ENCODE peak calls at places on chromosomes 11 and 22, in nine cellular contexts. One of them, this sample, is unnamed.

GRCh38 chr11:45671246-45672171 is 6.1 kb upstream of the CHST1 start:
- DNase-seq in NCI-H1092 treated with DMSO at 0.1 percent for 48 hours: no peak
- DNase-seq in stimulated activated CD4-positive, alpha-beta T cell treated with anti-CD3 and anti-CD28 coated beads, Interleukin-12 subunit alpha, Interleukin-12 subunit beta, amount 100 ng/mL, for 24 hours: no peak
- DNase-seq in lower leg skin: no peak
- DNase-seq in GOT3: no peak
- DNase-seq in activated T-helper 1 cell treated with anti-CD3 and anti-CD28 coated beads, Interleukin-12 subunit alpha, Interleukin-12 subunit beta, Interleukin-2, Interleukin-4 antibody, amounts not matched to agents 30 ng/mL and 10 ng/mL and 1 ng/mL, durations not matched to agents 14 hours and 24 hours and 36 hours: no peak
- DNase-seq in neuronal stem cell: no peak
- DNase-seq in ACHN: no peak
- DNase-seq in NCI-H446 treated with DMSO at 0.1 percent for 48 hours: no peak
- DNase-seq in this sample: no peak

GRCh38 chr11:43549624-43550023 is 130.9 kb upstream of the HSD17B12 start:
- DNase-seq in lower leg skin: no peak
- DNase-seq in activated T-helper 1 cell treated with anti-CD3 and anti-CD28 coated beads, Interleukin-12 subunit alpha, Interleukin-12 subunit beta, Interleukin-2, Interleukin-4 antibody, amounts not matched to agents 30 ng/mL and 10 ng/mL and 1 ng/mL, durations not matched to agents 14 hours and 24 hours and 36 hours: no peak
- DNase-seq in GOT3: no peak
- DNase-seq in NCI-H446 treated with DMSO at 0.1 percent for 48 hours: no peak
- DNase-seq in NCI-H1092 treated with DMSO at 0.1 percent for 48 hours: no peak
- DNase-seq in neuronal stem cell: no peak
- DNase-seq in stimulated activated CD4-positive, alpha-beta T cell treated with anti-CD3 and anti-CD28 coated beads, Interleukin-12 subunit alpha, Interleukin-12 subunit beta, amount 100 ng/mL, for 24 hours: no peak
- DNase-seq in ACHN: no peak
- DNase-seq in this sample: no peak

GRCh38 chr11:108007819-108008218 is 879 bp upstream of the CUL5 start:
- DNase-seq in neuronal stem cell: no peak
- DNase-seq in activated T-helper 1 cell treated with anti-CD3 and anti-CD28 coated beads, Interleukin-12 subunit alpha, Interleukin-12 subunit beta, Interleukin-2, Interleukin-4 antibody, amounts not matched to agents 30 ng/mL and 10 ng/mL and 1 ng/mL, durations not matched to agents 14 hours and 24 hours and 36 hours: no peak
- DNase-seq in lower leg skin: no peak
- DNase-seq in NCI-H1092 treated with DMSO at 0.1 percent for 48 hours: no peak
- DNase-seq in NCI-H446 treated with DMSO at 0.1 percent for 48 hours: no peak
- DNase-seq in GOT3: no peak
- DNase-seq in stimulated activated CD4-positive, alpha-beta T cell treated with anti-CD3 and anti-CD28 coated beads, Interleukin-12 subunit alpha, Interleukin-12 subunit beta, amount 100 ng/mL, for 24 hours: no peak
- DNase-seq in ACHN: no peak
- DNase-seq in this sample: no peak

GRCh38 chr11:130278745-130279144 is 36.0 kb downstream of the ZBTB44 start:
- DNase-seq in NCI-H446 treated with DMSO at 0.1 percent for 48 hours: no peak
- DNase-seq in neuronal stem cell: no peak
- DNase-seq in stimulated activated CD4-positive, alpha-beta T cell treated with anti-CD3 and anti-CD28 coated beads, Interleukin-12 subunit alpha, Interleukin-12 subunit beta, amount 100 ng/mL, for 24 hours: no peak
- DNase-seq in activated T-helper 1 cell treated with anti-CD3 and anti-CD28 coated beads, Interleukin-12 subunit alpha, Interleukin-12 subunit beta, Interleukin-2, Interleukin-4 antibody, amounts not matched to agents 30 ng/mL and 10 ng/mL and 1 ng/mL, durations not matched to agents 14 hours and 24 hours and 36 hours: no peak
- DNase-seq in GOT3: no peak
- DNase-seq in NCI-H1092 treated with DMSO at 0.1 percent for 48 hours: no peak
- DNase-seq in lower leg skin: no peak
- DNase-seq in ACHN: no peak
- DNase-seq in this sample: no peak

GRCh38 chr22:44574057-44574456 is 76.0 kb upstream of the RTL6 start:
- DNase-seq in NCI-H446 treated with DMSO at 0.1 percent for 48 hours: no peak
- DNase-seq in activated T-helper 1 cell treated with anti-CD3 and anti-CD28 coated beads, Interleukin-12 subunit alpha, Interleukin-12 subunit beta, Interleukin-2, Interleukin-4 antibody, amounts not matched to agents 30 ng/mL and 10 ng/mL and 1 ng/mL, durations not matched to agents 14 hours and 24 hours and 36 hours: no peak
- DNase-seq in lower leg skin: no peak
- DNase-seq in GOT3: peak
- DNase-seq in neuronal stem cell: no peak
- DNase-seq in ACHN: peak
- DNase-seq in NCI-H1092 treated with DMSO at 0.1 percent for 48 hours: no peak
- DNase-seq in stimulated activated CD4-positive, alpha-beta T cell treated with anti-CD3 and anti-CD28 coated beads, Interleukin-12 subunit alpha, Interleukin-12 subunit beta, amount 100 ng/mL, for 24 hours: no peak
- DNase-seq in this sample: no peak

GRCh38 chr11:119794756-119795155 is 65.8 kb upstream of the NECTIN1 start:
- DNase-seq in neuronal stem cell: no peak
- DNase-seq in NCI-H1092 treated with DMSO at 0.1 percent for 48 hours: no peak
- DNase-seq in NCI-H446 treated with DMSO at 0.1 percent for 48 hours: no peak
- DNase-seq in stimulated activated CD4-positive, alpha-beta T cell treated with anti-CD3 and anti-CD28 coated beads, Interleukin-12 subunit alpha, Interleukin-12 subunit beta, amount 100 ng/mL, for 24 hours: no peak
- DNase-seq in ACHN: no peak
- DNase-seq in GOT3: no peak
- DNase-seq in lower leg skin: no peak
- DNase-seq in activated T-helper 1 cell treated with anti-CD3 and anti-CD28 coated beads, Interleukin-12 subunit alpha, Interleukin-12 subunit beta, Interleukin-2, Interleukin-4 antibody, amounts not matched to agents 30 ng/mL and 10 ng/mL and 1 ng/mL, durations not matched to agents 14 hours and 24 hours and 36 hours: no peak
- DNase-seq in this sample: no peak

GRCh38 chr11:27331984-27332383 is 31.0 kb downstream of the CCDC34 start:
- DNase-seq in NCI-H446 treated with DMSO at 0.1 percent for 48 hours: no peak
- DNase-seq in ACHN: no peak
- DNase-seq in stimulated activated CD4-positive, alpha-beta T cell treated with anti-CD3 and anti-CD28 coated beads, Interleukin-12 subunit alpha, Interleukin-12 subunit beta, amount 100 ng/mL, for 24 hours: no peak
- DNase-seq in activated T-helper 1 cell treated with anti-CD3 and anti-CD28 coated beads, Interleukin-12 subunit alpha, Interleukin-12 subunit beta, Interleukin-2, Interleukin-4 antibody, amounts not matched to agents 30 ng/mL and 10 ng/mL and 1 ng/mL, durations not matched to agents 14 hours and 24 hours and 36 hours: no peak
- DNase-seq in GOT3: no peak
- DNase-seq in neuronal stem cell: no peak
- DNase-seq in NCI-H1092 treated with DMSO at 0.1 percent for 48 hours: no peak
- DNase-seq in lower leg skin: no peak
- DNase-seq in this sample: no peak

GRCh38 chr11:13277719-13278619 is at the start of gene BMAL1:
- DNase-seq in NCI-H1092 treated with DMSO at 0.1 percent for 48 hours: peak
- DNase-seq in stimulated activated CD4-positive, alpha-beta T cell treated with anti-CD3 and anti-CD28 coated beads, Interleukin-12 subunit alpha, Interleukin-12 subunit beta, amount 100 ng/mL, for 24 hours: peak
- DNase-seq in activated T-helper 1 cell treated with anti-CD3 and anti-CD28 coated beads, Interleukin-12 subunit alpha, Interleukin-12 subunit beta, Interleukin-2, Interleukin-4 antibody, amounts not matched to agents 30 ng/mL and 10 ng/mL and 1 ng/mL, durations not matched to agents 14 hours and 24 hours and 36 hours: peak
- DNase-seq in lower leg skin: peak
- DNase-seq in NCI-H446 treated with DMSO at 0.1 percent for 48 hours: no peak
- DNase-seq in ACHN: no peak
- DNase-seq in neuronal stem cell: no peak
- DNase-seq in GOT3: no peak
- DNase-seq in this sample: no peak

GRCh38 chr11:10441652-10442503 is 13.2 kb upstream of the AMPD3 start:
- DNase-seq in ACHN: no peak
- DNase-seq in stimulated activated CD4-positive, alpha-beta T cell treated with anti-CD3 and anti-CD28 coated beads, Interleukin-12 subunit alpha, Interleukin-12 subunit beta, amount 100 ng/mL, for 24 hours: no peak
- DNase-seq in lower leg skin: no peak
- DNase-seq in NCI-H1092 treated with DMSO at 0.1 percent for 48 hours: no peak
- DNase-seq in neuronal stem cell: no peak
- DNase-seq in activated T-helper 1 cell treated with anti-CD3 and anti-CD28 coated beads, Interleukin-12 subunit alpha, Interleukin-12 subunit beta, Interleukin-2, Interleukin-4 antibody, amounts not matched to agents 30 ng/mL and 10 ng/mL and 1 ng/mL, durations not matched to agents 14 hours and 24 hours and 36 hours: peak
- DNase-seq in GOT3: no peak
- DNase-seq in NCI-H446 treated with DMSO at 0.1 percent for 48 hours: no peak
- DNase-seq in this sample: no peak

GRCh38 chr11:30433831-30434230 is 110.9 kb downstream of the ARL14EP start:
- DNase-seq in ACHN: no peak
- DNase-seq in GOT3: no peak
- DNase-seq in NCI-H446 treated with DMSO at 0.1 percent for 48 hours: no peak
- DNase-seq in NCI-H1092 treated with DMSO at 0.1 percent for 48 hours: no peak
- DNase-seq in activated T-helper 1 cell treated with anti-CD3 and anti-CD28 coated beads, Interleukin-12 subunit alpha, Interleukin-12 subunit beta, Interleukin-2, Interleukin-4 antibody, amounts not matched to agents 30 ng/mL and 10 ng/mL and 1 ng/mL, durations not matched to agents 14 hours and 24 hours and 36 hours: no peak
- DNase-seq in stimulated activated CD4-positive, alpha-beta T cell treated with anti-CD3 and anti-CD28 coated beads, Interleukin-12 subunit alpha, Interleukin-12 subunit beta, amount 100 ng/mL, for 24 hours: no peak
- DNase-seq in neuronal stem cell: no peak
- DNase-seq in lower leg skin: no peak
- DNase-seq in this sample: no peak

GRCh38 chr11:35035894-35036408 is 103.0 kb upstream of the CD44 start:
- DNase-seq in NCI-H1092 treated with DMSO at 0.1 percent for 48 hours: no peak
- DNase-seq in activated T-helper 1 cell treated with anti-CD3 and anti-CD28 coated beads, Interleukin-12 subunit alpha, Interleukin-12 subunit beta, Interleukin-2, Interleukin-4 antibody, amounts not matched to agents 30 ng/mL and 10 ng/mL and 1 ng/mL, durations not matched to agents 14 hours and 24 hours and 36 hours: no peak
- DNase-seq in GOT3: no peak
- DNase-seq in lower leg skin: no peak
- DNase-seq in neuronal stem cell: no peak
- DNase-seq in stimulated activated CD4-positive, alpha-beta T cell treated with anti-CD3 and anti-CD28 coated beads, Interleukin-12 subunit alpha, Interleukin-12 subunit beta, amount 100 ng/mL, for 24 hours: no peak
- DNase-seq in ACHN: peak
- DNase-seq in NCI-H446 treated with DMSO at 0.1 percent for 48 hours: no peak
- DNase-seq in this sample: no peak

GRCh38 chr11:46039990-46040389 is 81.3 kb downstream of the PHF21A start:
- DNase-seq in ACHN: no peak
- DNase-seq in NCI-H446 treated with DMSO at 0.1 percent for 48 hours: no peak
- DNase-seq in neuronal stem cell: no peak
- DNase-seq in lower leg skin: no peak
- DNase-seq in NCI-H1092 treated with DMSO at 0.1 percent for 48 hours: no peak
- DNase-seq in activated T-helper 1 cell treated with anti-CD3 and anti-CD28 coated beads, Interleukin-12 subunit alpha, Interleukin-12 subunit beta, Interleukin-2, Interleukin-4 antibody, amounts not matched to agents 30 ng/mL and 10 ng/mL and 1 ng/mL, durations not matched to agents 14 hours and 24 hours and 36 hours: no peak
- DNase-seq in GOT3: no peak
- DNase-seq in stimulated activated CD4-positive, alpha-beta T cell treated with anti-CD3 and anti-CD28 coated beads, Interleukin-12 subunit alpha, Interleukin-12 subunit beta, amount 100 ng/mL, for 24 hours: no peak
- DNase-seq in this sample: no peak

GRCh38 chr22:39236321-39237275 is 8.2 kb downstream of the PDGFB start:
- DNase-seq in ACHN: no peak
- DNase-seq in neuronal stem cell: no peak
- DNase-seq in NCI-H1092 treated with DMSO at 0.1 percent for 48 hours: peak
- DNase-seq in stimulated activated CD4-positive, alpha-beta T cell treated with anti-CD3 and anti-CD28 coated beads, Interleukin-12 subunit alpha, Interleukin-12 subunit beta, amount 100 ng/mL, for 24 hours: no peak
- DNase-seq in lower leg skin: no peak
- DNase-seq in NCI-H446 treated with DMSO at 0.1 percent for 48 hours: no peak
- DNase-seq in activated T-helper 1 cell treated with anti-CD3 and anti-CD28 coated beads, Interleukin-12 subunit alpha, Interleukin-12 subunit beta, Interleukin-2, Interleukin-4 antibody, amounts not matched to agents 30 ng/mL and 10 ng/mL and 1 ng/mL, durations not matched to agents 14 hours and 24 hours and 36 hours: peak
- DNase-seq in GOT3: no peak
- DNase-seq in this sample: peak

GRCh38 chr11:68459886-68460740 is 439 bp upstream of the PPP6R3 start:
- DNase-seq in ACHN: peak
- DNase-seq in neuronal stem cell: peak
- DNase-seq in lower leg skin: peak
- DNase-seq in NCI-H446 treated with DMSO at 0.1 percent for 48 hours: peak
- DNase-seq in stimulated activated CD4-positive, alpha-beta T cell treated with anti-CD3 and anti-CD28 coated beads, Interleukin-12 subunit alpha, Interleukin-12 subunit beta, amount 100 ng/mL, for 24 hours: peak
- DNase-seq in NCI-H1092 treated with DMSO at 0.1 percent for 48 hours: peak
- DNase-seq in activated T-helper 1 cell treated with anti-CD3 and anti-CD28 coated beads, Interleukin-12 subunit alpha, Interleukin-12 subunit beta, Interleukin-2, Interleukin-4 antibody, amounts not matched to agents 30 ng/mL and 10 ng/mL and 1 ng/mL, durations not matched to agents 14 hours and 24 hours and 36 hours: peak
- DNase-seq in GOT3: peak
- DNase-seq in this sample: peak

GRCh38 chr11:32435947-32436750 is 810 bp upstream of the WT1 start:
- DNase-seq in NCI-H446 treated with DMSO at 0.1 percent for 48 hours: no peak
- DNase-seq in GOT3: no peak
- DNase-seq in lower leg skin: no peak
- DNase-seq in stimulated activated CD4-positive, alpha-beta T cell treated with anti-CD3 and anti-CD28 coated beads, Interleukin-12 subunit alpha, Interleukin-12 subunit beta, amount 100 ng/mL, for 24 hours: no peak
- DNase-seq in activated T-helper 1 cell treated with anti-CD3 and anti-CD28 coated beads, Interleukin-12 subunit alpha, Interleukin-12 subunit beta, Interleukin-2, Interleukin-4 antibody, amounts not matched to agents 30 ng/mL and 10 ng/mL and 1 ng/mL, durations not matched to agents 14 hours and 24 hours and 36 hours: no peak
- DNase-seq in neuronal stem cell: no peak
- DNase-seq in ACHN: no peak
- DNase-seq in NCI-H1092 treated with DMSO at 0.1 percent for 48 hours: no peak
- DNase-seq in this sample: no peak

GRCh38 chr11:94526645-94527438 is 14.6 kb downstream of the C11orf97 start:
- DNase-seq in GOT3: no peak
- DNase-seq in activated T-helper 1 cell treated with anti-CD3 and anti-CD28 coated beads, Interleukin-12 subunit alpha, Interleukin-12 subunit beta, Interleukin-2, Interleukin-4 antibody, amounts not matched to agents 30 ng/mL and 10 ng/mL and 1 ng/mL, durations not matched to agents 14 hours and 24 hours and 36 hours: no peak
- DNase-seq in stimulated activated CD4-positive, alpha-beta T cell treated with anti-CD3 and anti-CD28 coated beads, Interleukin-12 subunit alpha, Interleukin-12 subunit beta, amount 100 ng/mL, for 24 hours: no peak
- DNase-seq in NCI-H1092 treated with DMSO at 0.1 percent for 48 hours: no peak
- DNase-seq in NCI-H446 treated with DMSO at 0.1 percent for 48 hours: peak
- DNase-seq in neuronal stem cell: no peak
- DNase-seq in lower leg skin: no peak
- DNase-seq in ACHN: no peak
- DNase-seq in this sample: no peak

GRCh38 chr22:42280140-42280539 is 9.7 kb upstream of the TCF20 start:
- DNase-seq in stimulated activated CD4-positive, alpha-beta T cell treated with anti-CD3 and anti-CD28 coated beads, Interleukin-12 subunit alpha, Interleukin-12 subunit beta, amount 100 ng/mL, for 24 hours: no peak
- DNase-seq in lower leg skin: no peak
- DNase-seq in NCI-H1092 treated with DMSO at 0.1 percent for 48 hours: no peak
- DNase-seq in GOT3: no peak
- DNase-seq in activated T-helper 1 cell treated with anti-CD3 and anti-CD28 coated beads, Interleukin-12 subunit alpha, Interleukin-12 subunit beta, Interleukin-2, Interleukin-4 antibody, amounts not matched to agents 30 ng/mL and 10 ng/mL and 1 ng/mL, durations not matched to agents 14 hours and 24 hours and 36 hours: no peak
- DNase-seq in NCI-H446 treated with DMSO at 0.1 percent for 48 hours: no peak
- DNase-seq in neuronal stem cell: no peak
- DNase-seq in ACHN: no peak
- DNase-seq in this sample: no peak

GRCh38 chr11:95884364-95884763 is 39.5 kb downstream of the MTMR2 start:
- DNase-seq in neuronal stem cell: no peak
- DNase-seq in GOT3: no peak
- DNase-seq in NCI-H446 treated with DMSO at 0.1 percent for 48 hours: peak
- DNase-seq in activated T-helper 1 cell treated with anti-CD3 and anti-CD28 coated beads, Interleukin-12 subunit alpha, Interleukin-12 subunit beta, Interleukin-2, Interleukin-4 antibody, amounts not matched to agents 30 ng/mL and 10 ng/mL and 1 ng/mL, durations not matched to agents 14 hours and 24 hours and 36 hours: no peak
- DNase-seq in lower leg skin: no peak
- DNase-seq in stimulated activated CD4-positive, alpha-beta T cell treated with anti-CD3 and anti-CD28 coated beads, Interleukin-12 subunit alpha, Interleukin-12 subunit beta, amount 100 ng/mL, for 24 hours: no peak
- DNase-seq in NCI-H1092 treated with DMSO at 0.1 percent for 48 hours: no peak
- DNase-seq in ACHN: no peak
- DNase-seq in this sample: no peak

GRCh38 chr11:64864473-64865285 is 13.7 kb downstream of the EHD1 start:
- DNase-seq in GOT3: peak
- DNase-seq in neuronal stem cell: no peak
- DNase-seq in NCI-H1092 treated with DMSO at 0.1 percent for 48 hours: no peak
- DNase-seq in ACHN: no peak
- DNase-seq in NCI-H446 treated with DMSO at 0.1 percent for 48 hours: peak
- DNase-seq in activated T-helper 1 cell treated with anti-CD3 and anti-CD28 coated beads, Interleukin-12 subunit alpha, Interleukin-12 subunit beta, Interleukin-2, Interleukin-4 antibody, amounts not matched to agents 30 ng/mL and 10 ng/mL and 1 ng/mL, durations not matched to agents 14 hours and 24 hours and 36 hours: no peak
- DNase-seq in stimulated activated CD4-positive, alpha-beta T cell treated with anti-CD3 and anti-CD28 coated beads, Interleukin-12 subunit alpha, Interleukin-12 subunit beta, amount 100 ng/mL, for 24 hours: no peak
- DNase-seq in lower leg skin: peak
- DNase-seq in this sample: peak

GRCh38 chr11:67260406-67260805 is 5.9 kb upstream of the GRK2 start:
- DNase-seq in lower leg skin: no peak
- DNase-seq in stimulated activated CD4-positive, alpha-beta T cell treated with anti-CD3 and anti-CD28 coated beads, Interleukin-12 subunit alpha, Interleukin-12 subunit beta, amount 100 ng/mL, for 24 hours: no peak
- DNase-seq in GOT3: no peak
- DNase-seq in neuronal stem cell: no peak
- DNase-seq in ACHN: no peak
- DNase-seq in NCI-H446 treated with DMSO at 0.1 percent for 48 hours: no peak
- DNase-seq in NCI-H1092 treated with DMSO at 0.1 percent for 48 hours: no peak
- DNase-seq in activated T-helper 1 cell treated with anti-CD3 and anti-CD28 coated beads, Interleukin-12 subunit alpha, Interleukin-12 subunit beta, Interleukin-2, Interleukin-4 antibody, amounts not matched to agents 30 ng/mL and 10 ng/mL and 1 ng/mL, durations not matched to agents 14 hours and 24 hours and 36 hours: no peak
- DNase-seq in this sample: no peak

GRCh38 chr11:111770581-111771134 is 4.5 kb upstream of the PPP2R1B start:
- DNase-seq in ACHN: no peak
- DNase-seq in activated T-helper 1 cell treated with anti-CD3 and anti-CD28 coated beads, Interleukin-12 subunit alpha, Interleukin-12 subunit beta, Interleukin-2, Interleukin-4 antibody, amounts not matched to agents 30 ng/mL and 10 ng/mL and 1 ng/mL, durations not matched to agents 14 hours and 24 hours and 36 hours: no peak
- DNase-seq in lower leg skin: no peak
- DNase-seq in NCI-H446 treated with DMSO at 0.1 percent for 48 hours: no peak
- DNase-seq in GOT3: no peak
- DNase-seq in neuronal stem cell: no peak
- DNase-seq in stimulated activated CD4-positive, alpha-beta T cell treated with anti-CD3 and anti-CD28 coated beads, Interleukin-12 subunit alpha, Interleukin-12 subunit beta, amount 100 ng/mL, for 24 hours: no peak
- DNase-seq in NCI-H1092 treated with DMSO at 0.1 percent for 48 hours: peak
- DNase-seq in this sample: no peak

GRCh38 chr11:65921033-65921555 is 1.9 kb downstream of the DRAP1 start:
- DNase-seq in ACHN: no peak
- DNase-seq in stimulated activated CD4-positive, alpha-beta T cell treated with anti-CD3 and anti-CD28 coated beads, Interleukin-12 subunit alpha, Interleukin-12 subunit beta, amount 100 ng/mL, for 24 hours: no peak
- DNase-seq in NCI-H446 treated with DMSO at 0.1 percent for 48 hours: no peak
- DNase-seq in activated T-helper 1 cell treated with anti-CD3 and anti-CD28 coated beads, Interleukin-12 subunit alpha, Interleukin-12 subunit beta, Interleukin-2, Interleukin-4 antibody, amounts not matched to agents 30 ng/mL and 10 ng/mL and 1 ng/mL, durations not matched to agents 14 hours and 24 hours and 36 hours: no peak
- DNase-seq in GOT3: no peak
- DNase-seq in lower leg skin: no peak
- DNase-seq in neuronal stem cell: no peak
- DNase-seq in NCI-H1092 treated with DMSO at 0.1 percent for 48 hours: no peak
- DNase-seq in this sample: no peak

GRCh38 chr11:14288189-14288935 is 70.6 kb downstream of the RRAS2 start:
- DNase-seq in GOT3: no peak
- DNase-seq in NCI-H446 treated with DMSO at 0.1 percent for 48 hours: no peak
- DNase-seq in neuronal stem cell: no peak
- DNase-seq in stimulated activated CD4-positive, alpha-beta T cell treated with anti-CD3 and anti-CD28 coated beads, Interleukin-12 subunit alpha, Interleukin-12 subunit beta, amount 100 ng/mL, for 24 hours: no peak
- DNase-seq in activated T-helper 1 cell treated with anti-CD3 and anti-CD28 coated beads, Interleukin-12 subunit alpha, Interleukin-12 subunit beta, Interleukin-2, Interleukin-4 antibody, amounts not matched to agents 30 ng/mL and 10 ng/mL and 1 ng/mL, durations not matched to agents 14 hours and 24 hours and 36 hours: no peak
- DNase-seq in lower leg skin: no peak
- DNase-seq in ACHN: peak
- DNase-seq in NCI-H1092 treated with DMSO at 0.1 percent for 48 hours: no peak
- DNase-seq in this sample: no peak

GRCh38 chr22:30209642-30210041 is 36.9 kb downstream of the LIF start:
- DNase-seq in neuronal stem cell: no peak
- DNase-seq in activated T-helper 1 cell treated with anti-CD3 and anti-CD28 coated beads, Interleukin-12 subunit alpha, Interleukin-12 subunit beta, Interleukin-2, Interleukin-4 antibody, amounts not matched to agents 30 ng/mL and 10 ng/mL and 1 ng/mL, durations not matched to agents 14 hours and 24 hours and 36 hours: no peak
- DNase-seq in stimulated activated CD4-positive, alpha-beta T cell treated with anti-CD3 and anti-CD28 coated beads, Interleukin-12 subunit alpha, Interleukin-12 subunit beta, amount 100 ng/mL, for 24 hours: no peak
- DNase-seq in GOT3: no peak
- DNase-seq in lower leg skin: no peak
- DNase-seq in ACHN: no peak
- DNase-seq in NCI-H446 treated with DMSO at 0.1 percent for 48 hours: no peak
- DNase-seq in NCI-H1092 treated with DMSO at 0.1 percent for 48 hours: no peak
- DNase-seq in this sample: no peak

GRCh38 chr11:109734602-109735001 is 312.6 kb downstream of the C11orf87 start:
- DNase-seq in stimulated activated CD4-positive, alpha-beta T cell treated with anti-CD3 and anti-CD28 coated beads, Interleukin-12 subunit alpha, Interleukin-12 subunit beta, amount 100 ng/mL, for 24 hours: no peak
- DNase-seq in neuronal stem cell: no peak
- DNase-seq in GOT3: no peak
- DNase-seq in ACHN: no peak
- DNase-seq in activated T-helper 1 cell treated with anti-CD3 and anti-CD28 coated beads, Interleukin-12 subunit alpha, Interleukin-12 subunit beta, Interleukin-2, Interleukin-4 antibody, amounts not matched to agents 30 ng/mL and 10 ng/mL and 1 ng/mL, durations not matched to agents 14 hours and 24 hours and 36 hours: no peak
- DNase-seq in NCI-H1092 treated with DMSO at 0.1 percent for 48 hours: no peak
- DNase-seq in NCI-H446 treated with DMSO at 0.1 percent for 48 hours: peak
- DNase-seq in lower leg skin: no peak
- DNase-seq in this sample: no peak

GRCh38 chr22:38706101-38706884 is 549 bp downstream of the GTPBP1 start:
- DNase-seq in neuronal stem cell: no peak
- DNase-seq in activated T-helper 1 cell treated with anti-CD3 and anti-CD28 coated beads, Interleukin-12 subunit alpha, Interleukin-12 subunit beta, Interleukin-2, Interleukin-4 antibody, amounts not matched to agents 30 ng/mL and 10 ng/mL and 1 ng/mL, durations not matched to agents 14 hours and 24 hours and 36 hours: peak
- DNase-seq in stimulated activated CD4-positive, alpha-beta T cell treated with anti-CD3 and anti-CD28 coated beads, Interleukin-12 subunit alpha, Interleukin-12 subunit beta, amount 100 ng/mL, for 24 hours: no peak
- DNase-seq in NCI-H446 treated with DMSO at 0.1 percent for 48 hours: no peak
- DNase-seq in NCI-H1092 treated with DMSO at 0.1 percent for 48 hours: peak
- DNase-seq in lower leg skin: peak
- DNase-seq in GOT3: no peak
- DNase-seq in ACHN: peak
- DNase-seq in this sample: peak

GRCh38 chr22:41217553-41218157 is 12.5 kb downstream of the L3MBTL2 start:
- DNase-seq in NCI-H1092 treated with DMSO at 0.1 percent for 48 hours: peak
- DNase-seq in NCI-H446 treated with DMSO at 0.1 percent for 48 hours: no peak
- DNase-seq in GOT3: no peak
- DNase-seq in ACHN: no peak
- DNase-seq in lower leg skin: peak
- DNase-seq in neuronal stem cell: no peak
- DNase-seq in stimulated activated CD4-positive, alpha-beta T cell treated with anti-CD3 and anti-CD28 coated beads, Interleukin-12 subunit alpha, Interleukin-12 subunit beta, amount 100 ng/mL, for 24 hours: no peak
- DNase-seq in activated T-helper 1 cell treated with anti-CD3 and anti-CD28 coated beads, Interleukin-12 subunit alpha, Interleukin-12 subunit beta, Interleukin-2, Interleukin-4 antibody, amounts not matched to agents 30 ng/mL and 10 ng/mL and 1 ng/mL, durations not matched to agents 14 hours and 24 hours and 36 hours: peak
- DNase-seq in this sample: peak

GRCh38 chr22:36377022-36377631 is 10.6 kb downstream of the MYH9 start:
- DNase-seq in neuronal stem cell: no peak
- DNase-seq in ACHN: no peak
- DNase-seq in NCI-H446 treated with DMSO at 0.1 percent for 48 hours: no peak
- DNase-seq in NCI-H1092 treated with DMSO at 0.1 percent for 48 hours: no peak
- DNase-seq in activated T-helper 1 cell treated with anti-CD3 and anti-CD28 coated beads, Interleukin-12 subunit alpha, Interleukin-12 subunit beta, Interleukin-2, Interleukin-4 antibody, amounts not matched to agents 30 ng/mL and 10 ng/mL and 1 ng/mL, durations not matched to agents 14 hours and 24 hours and 36 hours: peak
- DNase-seq in stimulated activated CD4-positive, alpha-beta T cell treated with anti-CD3 and anti-CD28 coated beads, Interleukin-12 subunit alpha, Interleukin-12 subunit beta, amount 100 ng/mL, for 24 hours: no peak
- DNase-seq in lower leg skin: no peak
- DNase-seq in GOT3: no peak
- DNase-seq in this sample: no peak

GRCh38 chr11:116707250-116707649 is 65.5 kb downstream of the BUD13 start:
- DNase-seq in ACHN: no peak
- DNase-seq in stimulated activated CD4-positive, alpha-beta T cell treated with anti-CD3 and anti-CD28 coated beads, Interleukin-12 subunit alpha, Interleukin-12 subunit beta, amount 100 ng/mL, for 24 hours: no peak
- DNase-seq in NCI-H1092 treated with DMSO at 0.1 percent for 48 hours: peak
- DNase-seq in GOT3: no peak
- DNase-seq in NCI-H446 treated with DMSO at 0.1 percent for 48 hours: no peak
- DNase-seq in activated T-helper 1 cell treated with anti-CD3 and anti-CD28 coated beads, Interleukin-12 subunit alpha, Interleukin-12 subunit beta, Interleukin-2, Interleukin-4 antibody, amounts not matched to agents 30 ng/mL and 10 ng/mL and 1 ng/mL, durations not matched to agents 14 hours and 24 hours and 36 hours: no peak
- DNase-seq in lower leg skin: no peak
- DNase-seq in neuronal stem cell: no peak
- DNase-seq in this sample: no peak

GRCh38 chr11:94581926-94582325 is 14.8 kb downstream of the PIWIL4 start:
- DNase-seq in ACHN: no peak
- DNase-seq in NCI-H1092 treated with DMSO at 0.1 percent for 48 hours: no peak
- DNase-seq in lower leg skin: no peak
- DNase-seq in neuronal stem cell: no peak
- DNase-seq in NCI-H446 treated with DMSO at 0.1 percent for 48 hours: no peak
- DNase-seq in stimulated activated CD4-positive, alpha-beta T cell treated with anti-CD3 and anti-CD28 coated beads, Interleukin-12 subunit alpha, Interleukin-12 subunit beta, amount 100 ng/mL, for 24 hours: no peak
- DNase-seq in activated T-helper 1 cell treated with anti-CD3 and anti-CD28 coated beads, Interleukin-12 subunit alpha, Interleukin-12 subunit beta, Interleukin-2, Interleukin-4 antibody, amounts not matched to agents 30 ng/mL and 10 ng/mL and 1 ng/mL, durations not matched to agents 14 hours and 24 hours and 36 hours: no peak
- DNase-seq in GOT3: no peak
- DNase-seq in this sample: no peak

GRCh38 chr11:118522571-118523072 is 4.7 kb upstream of the TTC36 start:
- DNase-seq in NCI-H446 treated with DMSO at 0.1 percent for 48 hours: no peak
- DNase-seq in neuronal stem cell: no peak
- DNase-seq in GOT3: no peak
- DNase-seq in NCI-H1092 treated with DMSO at 0.1 percent for 48 hours: peak
- DNase-seq in activated T-helper 1 cell treated with anti-CD3 and anti-CD28 coated beads, Interleukin-12 subunit alpha, Interleukin-12 subunit beta, Interleukin-2, Interleukin-4 antibody, amounts not matched to agents 30 ng/mL and 10 ng/mL and 1 ng/mL, durations not matched to agents 14 hours and 24 hours and 36 hours: no peak
- DNase-seq in lower leg skin: no peak
- DNase-seq in ACHN: peak
- DNase-seq in stimulated activated CD4-positive, alpha-beta T cell treated with anti-CD3 and anti-CD28 coated beads, Interleukin-12 subunit alpha, Interleukin-12 subunit beta, amount 100 ng/mL, for 24 hours: no peak
- DNase-seq in this sample: no peak

This sample was measured in right atrium auricular region.